ENCODE peak calls at places on chromosomes 7 and 10, in four cellular contexts. One of them, this sample, is unnamed.

GRCh38 chr10:45404087-45404769 is 30.2 kb downstream of the ALOX5 start:
- DNase-seq in HCT116: no peak
- DNase-seq in fibroblast of mammary gland: no peak
- DNase-seq in mucosa of descending colon: no peak
- DNase-seq in this sample: no peak

GRCh38 chr7:6271694-6272371 is 591 bp downstream of the CYTH3 start:
- DNase-seq in HCT116: no peak
- DNase-seq in mucosa of descending colon: peak
- DNase-seq in fibroblast of mammary gland: no peak
- DNase-seq in this sample: no peak

GRCh38 chr7:136865236-136865635 is 3.2 kb upstream of the CHRM2 start:
- DNase-seq in mucosa of descending colon: no peak
- DNase-seq in fibroblast of mammary gland: no peak
- DNase-seq in HCT116: no peak
- DNase-seq in this sample: no peak

GRCh38 chr10:28331821-28332220 is 29.0 kb upstream of the MPP7 start:
- DNase-seq in fibroblast of mammary gland: peak
- DNase-seq in HCT116: no peak
- DNase-seq in mucosa of descending colon: no peak
- DNase-seq in this sample: peak

GRCh38 chr7:95690367-95690947 is 81.9 kb upstream of the DYNC1I1 start:
- DNase-seq in fibroblast of mammary gland: peak
- DNase-seq in HCT116: peak
- DNase-seq in mucosa of descending colon: no peak
- DNase-seq in this sample: peak

GRCh38 chr10:11838298-11838852 is 15.2 kb downstream of the PROSER2 start:
- DNase-seq in fibroblast of mammary gland: no peak
- DNase-seq in mucosa of descending colon: no peak
- DNase-seq in HCT116: no peak
- DNase-seq in this sample: no peak

GRCh38 chr10:5606321-5606720 is 60.1 kb downstream of the ASB13 start:
- DNase-seq in HCT116: no peak
- DNase-seq in fibroblast of mammary gland: no peak
- DNase-seq in mucosa of descending colon: no peak
- DNase-seq in this sample: no peak

GRCh38 chr10:116743266-116744064 is 1.1 kb upstream of the HSPA12A start:
- DNase-seq in mucosa of descending colon: no peak
- DNase-seq in fibroblast of mammary gland: no peak
- DNase-seq in HCT116: no peak
- DNase-seq in this sample: no peak

GRCh38 chr7:79833616-79834015 is 301.0 kb upstream of the GNAI1 start:
- DNase-seq in HCT116: no peak
- DNase-seq in fibroblast of mammary gland: no peak
- DNase-seq in mucosa of descending colon: no peak
- DNase-seq in this sample: no peak

GRCh38 chr7:25206765-25207164 is 21.5 kb downstream of the NPVF start:
- DNase-seq in fibroblast of mammary gland: no peak
- DNase-seq in HCT116: no peak
- DNase-seq in mucosa of descending colon: peak
- DNase-seq in this sample: no peak

GRCh38 chr10:118948784-118949183 is 80.7 kb upstream of the NANOS1 start:
- DNase-seq in fibroblast of mammary gland: no peak
- DNase-seq in HCT116: no peak
- DNase-seq in mucosa of descending colon: no peak
- DNase-seq in this sample: no peak

GRCh38 chr7:16028651-16029050 is 342.2 kb upstream of the MEOX2 start:
- DNase-seq in mucosa of descending colon: no peak
- DNase-seq in fibroblast of mammary gland: no peak
- DNase-seq in HCT116: no peak
- DNase-seq in this sample: no peak

GRCh38 chr7:65731562-65732035 is 141.3 kb upstream of the VKORC1L1 start:
- DNase-seq in HCT116: no peak
- DNase-seq in mucosa of descending colon: peak
- DNase-seq in fibroblast of mammary gland: no peak
- DNase-seq in this sample: peak

GRCh38 chr7:17870406-17870805 is 69.9 kb downstream of the SNX13 start:
- DNase-seq in HCT116: no peak
- DNase-seq in mucosa of descending colon: no peak
- DNase-seq in fibroblast of mammary gland: no peak
- DNase-seq in this sample: no peak

GRCh38 chr10:44978570-44979280 is at the start of gene DEPP1:
- DNase-seq in mucosa of descending colon: peak
- DNase-seq in HCT116: peak
- DNase-seq in fibroblast of mammary gland: peak
- DNase-seq in this sample: peak

GRCh38 chr7:75772081-75773077 is at the start of gene CCL26:
- DNase-seq in fibroblast of mammary gland: peak
- DNase-seq in HCT116: no peak
- DNase-seq in mucosa of descending colon: peak
- DNase-seq in this sample: peak

GRCh38 chr10:119441151-119441821 is 101.2 kb downstream of the RGS10 start:
- DNase-seq in fibroblast of mammary gland: peak
- DNase-seq in mucosa of descending colon: no peak
- DNase-seq in HCT116: no peak
- DNase-seq in this sample: peak

GRCh38 chr7:12777257-12777656 is 89.8 kb downstream of the ARL4A start:
- DNase-seq in HCT116: no peak
- DNase-seq in mucosa of descending colon: no peak
- DNase-seq in fibroblast of mammary gland: no peak
- DNase-seq in this sample: no peak
- TF ChIP-seq CTCF in HCT116: no peak
- TF ChIP-seq CTCF in mucosa of descending colon: no peak
- TF ChIP-seq CTCF in fibroblast of mammary gland: no peak
- TF ChIP-seq CTCF in this sample: no peak

DNA sequence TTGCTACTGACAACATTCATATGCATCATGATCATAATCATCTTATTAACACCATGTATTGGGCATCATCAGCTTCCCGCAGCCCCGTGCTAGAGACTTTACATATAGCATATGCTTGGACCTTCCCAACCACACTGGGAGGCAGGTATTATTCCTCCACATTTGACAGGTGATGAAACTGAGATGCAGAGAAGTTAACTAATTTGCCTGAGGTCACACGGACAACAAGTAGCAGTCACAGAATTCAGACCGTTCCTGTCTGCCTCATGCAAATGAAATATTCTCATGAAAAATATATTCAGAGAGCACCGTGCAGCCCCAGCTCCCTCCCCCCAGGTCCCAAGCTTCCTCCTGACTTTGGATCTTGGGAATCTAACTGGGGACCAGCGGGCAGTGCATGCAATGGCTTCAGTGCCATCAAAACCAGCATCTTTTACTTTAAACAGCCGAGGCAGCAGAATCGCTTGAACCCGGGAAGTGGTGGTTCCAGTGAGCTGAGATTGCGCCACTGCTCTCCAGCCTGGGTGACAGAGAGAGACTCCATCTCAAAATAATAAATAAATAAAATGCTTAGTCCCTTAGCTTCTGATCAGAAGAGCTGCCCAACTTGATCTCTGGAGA is 112.2 kb upstream of the GPR26 start:
- DNase-seq in mucosa of descending colon: no peak
- DNase-seq in HCT116: no peak
- DNase-seq in fibroblast of mammary gland: no peak
- DNase-seq in this sample: no peak
- H3K4me3 ChIP-seq in mucosa of descending colon: no peak
- H3K4me3 ChIP-seq in HCT116: no peak
- H3K4me3 ChIP-seq in fibroblast of mammary gland: no peak
- H3K4me3 ChIP-seq in this sample: no peak

DNA sequence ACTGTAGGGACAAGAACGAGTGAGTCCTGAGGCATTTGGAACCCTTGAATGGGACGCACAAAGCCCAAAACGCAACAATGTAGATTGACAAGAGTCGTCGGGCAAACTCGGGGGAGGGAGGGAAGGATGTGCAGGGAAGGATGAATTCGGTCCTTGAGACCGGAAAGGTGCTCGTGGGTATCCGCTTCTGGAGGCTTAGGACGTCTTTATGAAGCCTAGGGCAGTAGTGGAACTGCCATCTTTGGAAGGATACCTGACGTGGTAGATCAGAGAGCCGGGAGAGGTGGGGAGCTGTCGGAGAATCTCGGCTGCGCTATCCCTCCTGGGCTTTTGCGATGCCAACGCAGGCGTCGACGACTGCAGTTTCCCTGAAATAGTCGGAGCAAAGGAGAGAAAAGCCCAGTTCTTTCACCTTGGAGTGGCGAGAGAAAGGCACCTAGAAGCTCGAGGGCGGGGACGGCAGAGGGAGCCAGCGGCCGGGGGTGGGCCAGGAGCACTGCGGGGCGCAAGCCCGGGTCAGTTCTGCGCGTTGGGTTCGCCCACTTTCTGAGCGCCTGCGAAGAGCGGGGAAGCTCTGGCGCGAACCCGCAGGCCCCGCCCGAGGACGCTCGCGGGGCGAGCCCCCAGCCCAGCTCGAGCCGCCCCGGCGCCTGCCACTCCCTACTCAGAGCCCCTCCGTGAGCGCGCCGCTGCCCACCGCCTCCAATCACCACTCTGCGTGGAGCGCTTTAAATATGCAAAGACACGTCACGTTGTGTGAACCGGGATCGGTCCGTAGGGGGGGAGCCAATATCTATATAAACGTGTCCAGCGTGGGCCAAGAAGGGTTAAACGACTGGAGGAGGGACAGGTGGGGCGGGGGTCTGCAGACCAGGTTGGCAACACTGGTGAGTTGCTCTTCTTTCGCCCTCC is at the start of gene CYP26C1:
- DNase-seq in mucosa of descending colon: no peak
- DNase-seq in fibroblast of mammary gland: no peak
- DNase-seq in HCT116: no peak
- DNase-seq in this sample: no peak
- TF ChIP-seq CTCF in mucosa of descending colon: no peak
- TF ChIP-seq CTCF in fibroblast of mammary gland: no peak
- TF ChIP-seq CTCF in HCT116: no peak
- TF ChIP-seq CTCF in this sample: no peak

DNA sequence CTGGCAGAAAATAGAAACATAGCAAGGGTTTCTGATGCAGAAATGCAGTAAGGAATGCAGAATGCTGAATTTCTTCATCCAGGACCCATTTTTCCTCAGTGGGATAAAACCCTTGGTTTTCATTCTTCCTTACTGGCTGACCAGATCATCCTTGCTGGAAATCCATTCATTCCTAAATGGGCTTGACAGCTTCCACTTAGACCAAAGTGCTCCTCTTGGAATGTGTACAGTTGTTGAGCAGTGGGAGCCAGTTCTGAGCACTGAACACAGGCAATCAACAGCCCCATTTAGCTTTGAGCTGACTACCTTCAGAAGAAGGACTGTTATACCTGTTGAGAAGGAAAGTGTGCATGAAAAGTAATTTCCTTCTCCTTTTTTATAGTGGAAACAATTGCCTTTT is 232.1 kb downstream of the SORCS3 start:
- DNase-seq in fibroblast of mammary gland: no peak
- DNase-seq in HCT116: no peak
- DNase-seq in mucosa of descending colon: no peak
- DNase-seq in this sample: no peak
- H3K4me3 ChIP-seq in fibroblast of mammary gland: no peak
- H3K4me3 ChIP-seq in HCT116: no peak
- H3K4me3 ChIP-seq in mucosa of descending colon: no peak
- H3K4me3 ChIP-seq in this sample: no peak

GRCh38 chr7:143876218-143876617 is 25.8 kb downstream of the TCAF1 start:
- DNase-seq in HCT116: no peak
- DNase-seq in mucosa of descending colon: no peak
- DNase-seq in fibroblast of mammary gland: no peak
- DNase-seq in this sample: no peak

GRCh38 chr7:143878884-143879283 is 23.1 kb downstream of the TCAF1 start:
- DNase-seq in HCT116: no peak
- DNase-seq in fibroblast of mammary gland: no peak
- DNase-seq in mucosa of descending colon: no peak
- DNase-seq in this sample: no peak

GRCh38 chr7:143882611-143883078 is 19.3 kb downstream of the TCAF1 start:
- DNase-seq in HCT116: no peak
- DNase-seq in mucosa of descending colon: no peak
- DNase-seq in fibroblast of mammary gland: peak
- DNase-seq in this sample: peak

GRCh38 chr7:143882020-143882610 is 19.9 kb downstream of the TCAF1 start:
- DNase-seq in fibroblast of mammary gland: peak
- DNase-seq in HCT116: no peak
- DNase-seq in mucosa of descending colon: no peak
- DNase-seq in this sample: peak

GRCh38 chr7:143877076-143877475 is 24.9 kb downstream of the TCAF1 start:
- DNase-seq in fibroblast of mammary gland: no peak
- DNase-seq in HCT116: no peak
- DNase-seq in mucosa of descending colon: no peak
- DNase-seq in this sample: no peak
- TF ChIP-seq CTCF in fibroblast of mammary gland: no peak
- TF ChIP-seq CTCF in HCT116: no peak
- TF ChIP-seq CTCF in mucosa of descending colon: no peak
- TF ChIP-seq CTCF in this sample: no peak

DNA sequence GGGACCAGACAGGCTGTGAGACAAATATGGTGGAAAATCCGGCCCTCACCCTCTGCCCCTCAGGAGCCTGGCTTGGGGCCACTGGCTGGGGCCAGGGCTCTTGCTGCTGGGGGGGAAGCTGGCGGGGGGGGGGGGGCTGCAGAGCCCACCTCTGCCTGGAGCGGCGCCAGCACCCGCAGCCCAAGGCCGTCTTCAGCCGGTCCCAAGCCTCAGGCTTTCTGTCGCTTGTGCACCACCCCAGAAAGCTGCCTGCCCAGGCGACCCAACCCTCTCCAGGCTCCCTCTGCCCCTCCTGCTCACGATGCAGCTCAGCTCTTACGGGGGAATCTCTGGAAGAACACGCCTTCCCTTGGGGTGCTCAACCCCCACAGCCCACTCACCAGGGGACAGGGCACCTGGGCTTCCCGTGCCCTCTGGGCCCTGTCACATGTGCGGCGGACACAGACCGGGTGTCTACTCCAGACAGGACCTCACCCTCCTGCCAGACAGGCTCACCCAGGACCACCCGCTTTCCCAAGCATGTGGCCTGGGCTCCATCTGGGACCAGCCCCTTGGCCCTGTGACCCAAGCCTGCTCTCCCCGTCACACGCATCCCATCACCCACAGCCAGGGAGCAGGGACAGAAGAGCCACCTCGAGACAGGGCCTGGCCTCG is 43.9 kb downstream of the DPYSL4 start:
- DNase-seq in HCT116: no peak
- DNase-seq in fibroblast of mammary gland: no peak
- DNase-seq in mucosa of descending colon: no peak
- DNase-seq in this sample: no peak
- H3K4me3 ChIP-seq in HCT116: no peak
- H3K4me3 ChIP-seq in fibroblast of mammary gland: no peak
- H3K4me3 ChIP-seq in mucosa of descending colon: no peak
- H3K4me3 ChIP-seq in this sample: no peak

This sample was measured in foreskin fibroblast.